ENCODE peak calls at places on chromosomes 16 and 17, in seven cellular contexts. E, U, W, A, J, V and G are unnamed samples.

GRCh38 chr17:47687748-47688147 is 6.2 kb upstream of the TBKBP1 start:
- DNase-seq in V (no peak), E (no peak), J (peak; percentile 63), W (peak; percentile 42), A (no peak), U (no peak), G (peak; percentile 58)

GRCh38 chr17:38797091-38797490 is 2.3 kb downstream of the PIP4K2B start:
- DNase-seq in A (no peak), U (no peak), E (peak; percentile 17), J (no peak), W (no peak), V (no peak), G (peak; percentile 67)

GRCh38 chr16:30628628-30629342 is 18.6 kb upstream of the ZNF689 start:
- DNase-seq in A (peak; percentile 88), W (peak; percentile 94), U (peak; percentile 84), V (peak; percentile 93), E (peak; percentile 75), J (peak; percentile 98), G (peak; percentile 82)

GRCh38 chr17:38687291-38687690 is 12.5 kb upstream of the EPOP start:
- DNase-seq in E (peak; percentile 63), V (no peak), A (no peak), J (no peak), W (no peak), U (no peak), G (peak; percentile 46)

GRCh38 chr17:41301204-41301790 is 1.4 kb downstream of the KRTAP29-1 start:
- DNase-seq in W (no peak), A (no peak), J (no peak), U (no peak), E (no peak), V (no peak), G (no peak)

GRCh38 chr16:68113059-68113757 is 28.0 kb downstream of the NFATC3 start:
- DNase-seq in J (no peak), U (no peak), W (no peak), A (no peak), V (no peak), E (no peak), G (no peak)

GRCh38 chr16:73058221-73058615 is 10.3 kb upstream of the ZFHX3 start:
- DNase-seq in V (peak; percentile 64), U (no peak), W (no peak), A (peak; percentile 61), J (peak; percentile 65), E (peak; percentile 45), G (no peak)

GRCh38 chr17:67557921-67558320 is 159.8 kb upstream of the NOL11 start:
- DNase-seq in U (no peak), V (no peak), W (no peak), E (peak; percentile 18), A (no peak), J (no peak), G (peak; percentile 10)

GRCh38 chr17:58267347-58268324 is 13.1 kb downstream of the MPO start:
- DNase-seq in V (no peak), J (peak; percentile 33), W (no peak), A (no peak), E (no peak), U (no peak), G (no peak)

GRCh38 chr17:44655983-44656700 is at the start of gene MEIOC:
- DNase-seq in A (no peak), J (peak; percentile 84), E (no peak), U (no peak), V (peak; percentile 85), W (peak; percentile 89), G (no peak)

GRCh38 chr16:19691161-19691850 is 26.7 kb downstream of the KNOP1 start:
- DNase-seq in J (no peak), U (no peak), V (no peak), E (no peak), A (no peak), W (no peak), G (peak; percentile 66)

GRCh38 chr16:3915438-3916250 is 35.1 kb upstream of the CREBBP start:
- DNase-seq in E (no peak), J (no peak), U (no peak), W (no peak), A (no peak), V (no peak), G (no peak)

GRCh38 chr16:1355591-1355990 is 3.9 kb downstream of the GNPTG start:
- DNase-seq in U (no peak), A (no peak), V (no peak), J (no peak), W (no peak), E (no peak), G (no peak)

GRCh38 chr17:8555062-8555461 is 75.5 kb downstream of the MYH10 start:
- DNase-seq in A (no peak), E (no peak), V (no peak), W (no peak), U (no peak), J (no peak), G (no peak)

GRCh38 chr16:50372611-50373344 is 4.0 kb upstream of the BRD7 start:
- DNase-seq in A (peak; percentile 53), U (no peak), V (no peak), W (no peak), J (no peak), E (no peak), G (no peak)

GRCh38 chr17:28230011-28230410 is 89.0 kb upstream of the TMEM97 start:
- DNase-seq in A (no peak), J (no peak), E (no peak), W (no peak), V (no peak), U (no peak), G (no peak)

GRCh38 chr17:81726004-81726403 is 13.9 kb downstream of the SLC25A10 start:
- DNase-seq in J (no peak), V (no peak), E (no peak), U (no peak), A (no peak), W (no peak), G (no peak)

GRCh38 chr16:4454618-4455017 is 19.8 kb downstream of the NMRAL1 start:
- DNase-seq in W (peak; percentile 37), V (no peak), E (no peak), A (no peak), U (no peak), J (peak; percentile 71), G (no peak)

GRCh38 chr16:47141773-47142468 is 1.8 kb downstream of the NETO2 start:
- DNase-seq in W (peak; percentile 92), A (peak; percentile 72), V (peak; percentile 93), E (peak; percentile 87), U (peak; percentile 81), J (peak; percentile 87), G (peak; percentile 92)

GRCh38 chr17:76691379-76692191 is 19.2 kb downstream of the MXRA7 start:
- DNase-seq in E (no peak), A (no peak), J (no peak), W (no peak), V (no peak), U (no peak), G (no peak)
- TF ChIP-seq CTCF in E (no peak), A (no peak), J (no peak), W (no peak), V (no peak), U (no peak), G (no peak)

GRCh38 chr16:56277040-56277439 is 85.8 kb downstream of the GNAO1 start:
- DNase-seq in V (no peak), A (no peak), E (no peak), W (peak; percentile 76), U (no peak), J (peak; percentile 78), G (no peak)
- TF ChIP-seq CTCF in V (no peak), A (peak; percentile 21), E (peak; percentile 18), W (peak; percentile 33), U (peak; percentile 26), J (peak; percentile 84), G (peak; percentile 41)

GRCh38 chr16:16145286-16145685 is 78.0 kb downstream of the ABCC6 start:
- DNase-seq in J (no peak), A (no peak), W (no peak), E (no peak), V (no peak), U (no peak), G (no peak)
- TF ChIP-seq CTCF in J (peak; percentile 14), A (no peak), W (no peak), E (no peak), V (no peak), U (no peak), G (no peak)

DNA sequence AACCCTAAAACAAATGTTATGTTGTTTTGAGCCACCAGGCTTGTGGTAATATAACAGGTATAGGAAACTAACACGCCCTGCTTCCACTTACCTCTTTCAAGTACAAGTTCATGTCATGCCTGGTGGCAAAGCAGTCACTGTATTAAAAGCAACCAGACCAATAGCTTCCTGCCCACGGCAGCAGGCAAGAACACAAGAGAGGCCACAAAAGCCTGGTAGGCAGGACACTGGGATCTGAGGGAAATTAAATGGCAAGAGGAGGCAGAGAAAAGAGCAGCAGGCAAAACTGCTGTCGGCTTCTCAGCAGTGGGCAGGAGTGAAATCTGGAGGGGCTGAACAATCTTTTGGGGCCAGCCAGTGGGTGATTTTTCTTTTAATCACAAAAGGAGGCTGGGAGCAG is 2.2 kb downstream of the CYTH1 start:
- DNase-seq in A (no peak), J (no peak), U (no peak), E (no peak), V (no peak), W (no peak), G (no peak)
- TF ChIP-seq CTCF in A (no peak), J (no peak), U (no peak), E (no peak), V (no peak), W (no peak), G (no peak)